ENCODE peak calls at places on chromosomes 12 and 14, in nine cellular contexts. One of them, this sample, is unnamed.

GRCh38 chr12:26271889-26272492 is 76.6 kb downstream of the SSPN start:
- DNase-seq in right atrium auricular region: peak
- DNase-seq in psoas muscle: peak
- DNase-seq in RWPE1: peak
- DNase-seq in neural progenitor cell: no peak
- DNase-seq in suprapubic skin: no peak
- DNase-seq in transverse colon: peak
- DNase-seq in OCI-LY7: no peak
- DNase-seq in Peyer's patch: peak
- DNase-seq in this sample: no peak

GRCh38 chr12:32457251-32458025 is 58.1 kb downstream of the FGD4 start:
- DNase-seq in right atrium auricular region: no peak
- DNase-seq in OCI-LY7: peak
- DNase-seq in Peyer's patch: no peak
- DNase-seq in RWPE1: no peak
- DNase-seq in suprapubic skin: no peak
- DNase-seq in psoas muscle: no peak
- DNase-seq in neural progenitor cell: no peak
- DNase-seq in transverse colon: no peak
- DNase-seq in this sample: no peak

GRCh38 chr14:104516906-104517305 is 62.7 kb upstream of the C14orf180 start:
- DNase-seq in Peyer's patch: no peak
- DNase-seq in right atrium auricular region: peak
- DNase-seq in neural progenitor cell: no peak
- DNase-seq in transverse colon: no peak
- DNase-seq in psoas muscle: no peak
- DNase-seq in suprapubic skin: peak
- DNase-seq in OCI-LY7: no peak
- DNase-seq in RWPE1: no peak
- DNase-seq in this sample: no peak

GRCh38 chr12:110896559-110896958 is 23.8 kb downstream of the MYL2 start:
- DNase-seq in right atrium auricular region: no peak
- DNase-seq in psoas muscle: no peak
- DNase-seq in OCI-LY7: no peak
- DNase-seq in RWPE1: peak
- DNase-seq in suprapubic skin: no peak
- DNase-seq in neural progenitor cell: no peak
- DNase-seq in transverse colon: no peak
- DNase-seq in Peyer's patch: no peak
- DNase-seq in this sample: no peak

GRCh38 chr14:93946506-93947170 is 19.5 kb downstream of the FAM181A start:
- DNase-seq in neural progenitor cell: no peak
- DNase-seq in suprapubic skin: no peak
- DNase-seq in right atrium auricular region: no peak
- DNase-seq in OCI-LY7: no peak
- DNase-seq in RWPE1: peak
- DNase-seq in Peyer's patch: no peak
- DNase-seq in transverse colon: no peak
- DNase-seq in psoas muscle: no peak
- DNase-seq in this sample: no peak

GRCh38 chr12:99915251-99916082 is 69.3 kb downstream of the ANKS1B start:
- DNase-seq in Peyer's patch: no peak
- DNase-seq in psoas muscle: no peak
- DNase-seq in right atrium auricular region: no peak
- DNase-seq in RWPE1: no peak
- DNase-seq in suprapubic skin: no peak
- DNase-seq in neural progenitor cell: no peak
- DNase-seq in transverse colon: no peak
- DNase-seq in OCI-LY7: no peak
- DNase-seq in this sample: no peak

GRCh38 chr14:42110167-42110566 is 503.5 kb downstream of the LRFN5 start:
- DNase-seq in OCI-LY7: peak
- DNase-seq in transverse colon: no peak
- DNase-seq in psoas muscle: no peak
- DNase-seq in RWPE1: peak
- DNase-seq in right atrium auricular region: no peak
- DNase-seq in suprapubic skin: no peak
- DNase-seq in Peyer's patch: no peak
- DNase-seq in neural progenitor cell: peak
- DNase-seq in this sample: no peak

GRCh38 chr12:113897406-113897805 is 68.7 kb downstream of the RBM19 start:
- DNase-seq in Peyer's patch: no peak
- DNase-seq in suprapubic skin: no peak
- DNase-seq in neural progenitor cell: no peak
- DNase-seq in transverse colon: no peak
- DNase-seq in right atrium auricular region: no peak
- DNase-seq in OCI-LY7: no peak
- DNase-seq in RWPE1: no peak
- DNase-seq in psoas muscle: no peak
- DNase-seq in this sample: no peak

GRCh38 chr14:100783630-100784321 is 42.1 kb upstream of the MEG3 start:
- DNase-seq in RWPE1: peak
- DNase-seq in right atrium auricular region: no peak
- DNase-seq in transverse colon: no peak
- DNase-seq in suprapubic skin: no peak
- DNase-seq in OCI-LY7: no peak
- DNase-seq in neural progenitor cell: peak
- DNase-seq in Peyer's patch: peak
- DNase-seq in psoas muscle: no peak
- DNase-seq in this sample: no peak

GRCh38 chr12:104006929-104007328 is 41.3 kb downstream of the TDG start:
- DNase-seq in OCI-LY7: no peak
- DNase-seq in transverse colon: no peak
- DNase-seq in right atrium auricular region: no peak
- DNase-seq in Peyer's patch: no peak
- DNase-seq in suprapubic skin: no peak
- DNase-seq in psoas muscle: no peak
- DNase-seq in RWPE1: peak
- DNase-seq in neural progenitor cell: no peak
- DNase-seq in this sample: no peak

GRCh38 chr14:44701563-44702263 is 194.6 kb upstream of the FSCB start:
- DNase-seq in Peyer's patch: no peak
- DNase-seq in neural progenitor cell: peak
- DNase-seq in RWPE1: no peak
- DNase-seq in psoas muscle: no peak
- DNase-seq in right atrium auricular region: no peak
- DNase-seq in suprapubic skin: no peak
- DNase-seq in OCI-LY7: no peak
- DNase-seq in transverse colon: no peak
- DNase-seq in this sample: no peak

GRCh38 chr14:44529026-44529425 is 21.9 kb upstream of the FSCB start:
- DNase-seq in OCI-LY7: no peak
- DNase-seq in right atrium auricular region: no peak
- DNase-seq in transverse colon: no peak
- DNase-seq in RWPE1: no peak
- DNase-seq in psoas muscle: no peak
- DNase-seq in neural progenitor cell: no peak
- DNase-seq in Peyer's patch: no peak
- DNase-seq in suprapubic skin: no peak
- DNase-seq in this sample: no peak

GRCh38 chr12:99059824-99060526 is 414.9 kb downstream of the APAF1 start:
- DNase-seq in transverse colon: no peak
- DNase-seq in Peyer's patch: no peak
- DNase-seq in suprapubic skin: no peak
- DNase-seq in OCI-LY7: no peak
- DNase-seq in psoas muscle: peak
- DNase-seq in RWPE1: no peak
- DNase-seq in right atrium auricular region: peak
- DNase-seq in neural progenitor cell: peak
- DNase-seq in this sample: no peak

GRCh38 chr12:131499864-131500190 is 211.1 kb upstream of the SFSWAP start:
- DNase-seq in transverse colon: no peak
- DNase-seq in OCI-LY7: no peak
- DNase-seq in neural progenitor cell: no peak
- DNase-seq in right atrium auricular region: no peak
- DNase-seq in suprapubic skin: no peak
- DNase-seq in RWPE1: no peak
- DNase-seq in Peyer's patch: no peak
- DNase-seq in psoas muscle: no peak
- DNase-seq in this sample: no peak

GRCh38 chr14:99568567-99569560 is 35.1 kb downstream of the CCDC85C start:
- DNase-seq in psoas muscle: no peak
- DNase-seq in neural progenitor cell: no peak
- DNase-seq in RWPE1: no peak
- DNase-seq in OCI-LY7: no peak
- DNase-seq in right atrium auricular region: peak
- DNase-seq in Peyer's patch: no peak
- DNase-seq in transverse colon: no peak
- DNase-seq in suprapubic skin: no peak
- DNase-seq in this sample: no peak

GRCh38 chr12:26721800-26722199 is 111.2 kb downstream of the ITPR2 start:
- DNase-seq in right atrium auricular region: no peak
- DNase-seq in Peyer's patch: no peak
- DNase-seq in suprapubic skin: no peak
- DNase-seq in psoas muscle: no peak
- DNase-seq in RWPE1: peak
- DNase-seq in transverse colon: no peak
- DNase-seq in neural progenitor cell: no peak
- DNase-seq in OCI-LY7: no peak
- DNase-seq in this sample: no peak

GRCh38 chr12:29024117-29024516 is 125.0 kb upstream of the FAR2 start:
- DNase-seq in OCI-LY7: no peak
- DNase-seq in psoas muscle: no peak
- DNase-seq in right atrium auricular region: no peak
- DNase-seq in suprapubic skin: no peak
- DNase-seq in Peyer's patch: no peak
- DNase-seq in transverse colon: no peak
- DNase-seq in neural progenitor cell: no peak
- DNase-seq in RWPE1: peak
- DNase-seq in this sample: no peak
- TF ChIP-seq CTCF in OCI-LY7: peak
- TF ChIP-seq CTCF in psoas muscle: no peak
- TF ChIP-seq CTCF in right atrium auricular region: no peak
- TF ChIP-seq CTCF in suprapubic skin: no peak
- TF ChIP-seq CTCF in Peyer's patch: peak
- TF ChIP-seq CTCF in transverse colon: peak
- TF ChIP-seq CTCF in neural progenitor cell: peak
- TF ChIP-seq CTCF in RWPE1: no peak
- TF ChIP-seq CTCF in this sample: no peak

GRCh38 chr12:92601680-92602079 is 101.1 kb upstream of the PLEKHG7 start:
- DNase-seq in Peyer's patch: no peak
- DNase-seq in RWPE1: no peak
- DNase-seq in OCI-LY7: no peak
- DNase-seq in suprapubic skin: no peak
- DNase-seq in neural progenitor cell: no peak
- DNase-seq in right atrium auricular region: no peak
- DNase-seq in transverse colon: no peak
- DNase-seq in psoas muscle: no peak
- DNase-seq in this sample: no peak

GRCh38 chr12:92603741-92604432 is 98.9 kb upstream of the PLEKHG7 start:
- DNase-seq in Peyer's patch: no peak
- DNase-seq in OCI-LY7: no peak
- DNase-seq in right atrium auricular region: no peak
- DNase-seq in suprapubic skin: no peak
- DNase-seq in transverse colon: no peak
- DNase-seq in neural progenitor cell: no peak
- DNase-seq in RWPE1: no peak
- DNase-seq in psoas muscle: no peak
- DNase-seq in this sample: no peak

GRCh38 chr12:92602930-92603623 is 99.7 kb upstream of the PLEKHG7 start:
- DNase-seq in suprapubic skin: no peak
- DNase-seq in right atrium auricular region: no peak
- DNase-seq in Peyer's patch: no peak
- DNase-seq in psoas muscle: no peak
- DNase-seq in OCI-LY7: no peak
- DNase-seq in transverse colon: no peak
- DNase-seq in RWPE1: no peak
- DNase-seq in neural progenitor cell: no peak
- DNase-seq in this sample: no peak

GRCh38 chr12:92604786-92605185 is 98.0 kb upstream of the PLEKHG7 start:
- DNase-seq in right atrium auricular region: no peak
- DNase-seq in suprapubic skin: no peak
- DNase-seq in RWPE1: no peak
- DNase-seq in OCI-LY7: no peak
- DNase-seq in Peyer's patch: no peak
- DNase-seq in transverse colon: no peak
- DNase-seq in psoas muscle: no peak
- DNase-seq in neural progenitor cell: no peak
- DNase-seq in this sample: no peak

GRCh38 chr12:92602476-92602875 is 100.3 kb upstream of the PLEKHG7 start:
- DNase-seq in psoas muscle: no peak
- DNase-seq in right atrium auricular region: no peak
- DNase-seq in suprapubic skin: no peak
- DNase-seq in RWPE1: peak
- DNase-seq in transverse colon: no peak
- DNase-seq in OCI-LY7: no peak
- DNase-seq in Peyer's patch: no peak
- DNase-seq in neural progenitor cell: no peak
- DNase-seq in this sample: no peak
- H3K27ac ChIP-seq in psoas muscle: no peak
- H3K27ac ChIP-seq in right atrium auricular region: no peak
- H3K27ac ChIP-seq in suprapubic skin: peak
- H3K27ac ChIP-seq in RWPE1: no peak
- H3K27ac ChIP-seq in transverse colon: no peak
- H3K27ac ChIP-seq in OCI-LY7: no peak
- H3K27ac ChIP-seq in Peyer's patch: no peak
- H3K27ac ChIP-seq in neural progenitor cell: no peak
- H3K27ac ChIP-seq in this sample: no peak

DNA sequence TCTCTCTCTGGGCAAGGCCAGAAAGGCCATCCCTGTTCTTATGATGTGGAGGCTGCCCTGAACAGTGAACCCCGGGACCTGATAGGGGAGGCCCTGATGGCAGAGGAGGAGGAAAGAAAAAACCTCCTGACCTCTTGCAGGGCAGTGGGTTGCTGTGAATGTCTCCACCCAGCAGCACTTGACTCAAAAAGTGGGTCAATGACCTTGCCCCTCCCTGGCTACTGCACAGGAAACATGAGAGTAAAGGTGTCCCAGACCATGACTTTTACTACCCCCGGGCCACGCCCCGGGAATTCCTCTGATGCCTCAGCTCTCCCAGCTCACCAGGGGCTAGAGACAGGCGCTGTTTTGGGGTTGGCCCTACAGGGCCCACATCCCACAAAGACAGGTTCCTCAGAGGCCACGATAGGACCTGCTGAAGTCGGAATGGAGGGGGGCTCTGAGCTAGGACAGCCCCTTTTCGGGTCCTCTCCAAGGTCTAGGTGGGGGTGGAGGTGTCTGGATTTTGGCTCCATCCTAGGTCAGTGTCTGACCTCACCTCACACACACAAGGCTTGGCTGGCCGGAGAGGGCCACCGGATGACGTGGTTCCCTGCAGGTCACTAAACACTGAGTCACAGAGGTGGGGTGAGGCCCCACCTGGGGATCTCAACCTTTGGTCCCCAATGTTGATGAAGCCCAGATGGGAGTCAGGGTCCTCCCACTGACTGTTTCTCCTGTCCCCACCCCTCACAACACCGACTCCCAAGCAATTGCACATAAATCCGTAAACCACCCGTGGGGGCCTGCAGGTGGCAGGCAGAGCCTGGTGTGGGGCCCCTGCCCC is 1.6 kb downstream of the RHOF start:
- DNase-seq in psoas muscle: no peak
- DNase-seq in neural progenitor cell: no peak
- DNase-seq in suprapubic skin: no peak
- DNase-seq in right atrium auricular region: no peak
- DNase-seq in transverse colon: peak
- DNase-seq in OCI-LY7: no peak
- DNase-seq in RWPE1: no peak
- DNase-seq in Peyer's patch: peak
- DNase-seq in this sample: no peak
- TF ChIP-seq CTCF in psoas muscle: no peak
- TF ChIP-seq CTCF in neural progenitor cell: no peak
- TF ChIP-seq CTCF in suprapubic skin: no peak
- TF ChIP-seq CTCF in right atrium auricular region: no peak
- TF ChIP-seq CTCF in transverse colon: no peak
- TF ChIP-seq CTCF in OCI-LY7: peak
- TF ChIP-seq CTCF in RWPE1: no peak
- TF ChIP-seq CTCF in Peyer's patch: no peak
- TF ChIP-seq CTCF in this sample: no peak

GRCh38 chr12:120961604-120962486 is 16.5 kb upstream of the HNF1A start:
- DNase-seq in right atrium auricular region: no peak
- DNase-seq in neural progenitor cell: peak
- DNase-seq in transverse colon: peak
- DNase-seq in RWPE1: no peak
- DNase-seq in OCI-LY7: no peak
- DNase-seq in Peyer's patch: peak
- DNase-seq in psoas muscle: peak
- DNase-seq in suprapubic skin: no peak
- DNase-seq in this sample: no peak
- H3K27ac ChIP-seq in right atrium auricular region: no peak
- H3K27ac ChIP-seq in neural progenitor cell: no peak
- H3K27ac ChIP-seq in transverse colon: peak
- H3K27ac ChIP-seq in RWPE1: no peak
- H3K27ac ChIP-seq in OCI-LY7: no peak
- H3K27ac ChIP-seq in Peyer's patch: peak
- H3K27ac ChIP-seq in psoas muscle: no peak
- H3K27ac ChIP-seq in suprapubic skin: peak
- H3K27ac ChIP-seq in this sample: no peak